ENCODE peak calls at places on chromosomes 5 and 9, in seven cellular contexts. Y is tibial nerve, D is AG09319, I is WTC11, A is left ventricle myocardium inferior, K is BJ, J is lower leg skin. Z is an unnamed sample.

GRCh38 chr5:6717247-6717646 is 4.0 kb downstream of the TENT4A start:
- DNase-seq in D (no peak), Y (no peak), J (no peak), A (no peak), I (no peak), K (no peak), Z (peak)

GRCh38 chr5:172945151-172945550 is 14.1 kb upstream of the RPL26L1 start:
- DNase-seq in J (no peak), Y (no peak), K (no peak), A (no peak), D (no peak), I (no peak), Z (no peak)

GRCh38 chr5:1633605-1634336 is 110.0 kb upstream of the LPCAT1 start:
- DNase-seq in A (peak), Y (peak), I (peak), K (no peak), D (peak), J (peak), Z (peak)

GRCh38 chr5:33432656-33433055 is 8.1 kb upstream of the TARS1 start:
- DNase-seq in I (no peak), D (no peak), A (no peak), J (no peak), Y (no peak), K (no peak), Z (no peak)

GRCh38 chr5:95822038-95822407 is 503 bp downstream of the GLRX start:
- DNase-seq in I (peak), Y (peak), K (no peak), D (no peak), J (no peak), A (peak), Z (peak)

GRCh38 chr9:81519816-81520215 is 169.5 kb downstream of the TLE1 start:
- DNase-seq in I (no peak), Y (no peak), A (no peak), J (no peak), K (no peak), D (no peak), Z (no peak)

GRCh38 chr5:26791433-26791832 is 247.0 kb downstream of the CDH9 start:
- DNase-seq in K (no peak), Y (no peak), I (no peak), D (no peak), A (no peak), J (no peak), Z (no peak)

GRCh38 chr5:175597718-175598117 is 60.2 kb upstream of the HRH2 start:
- DNase-seq in A (no peak), I (no peak), K (no peak), Y (no peak), D (no peak), J (no peak), Z (no peak)

GRCh38 chr9:129802833-129803678 is at the start of gene TOR1B:
- DNase-seq in J (peak), Y (peak), D (peak), A (peak), K (peak), I (peak), Z (peak)

GRCh38 chr5:76953551-76954382 is 922 bp downstream of the CRHBP start:
- DNase-seq in K (no peak), Y (no peak), A (no peak), J (no peak), D (no peak), I (peak), Z (peak)

GRCh38 chr5:147407094-147407681 is 102.7 kb downstream of the DPYSL3 start:
- DNase-seq in K (no peak), I (no peak), J (no peak), A (no peak), Y (no peak), D (no peak), Z (no peak)

GRCh38 chr5:68554566-68555279 is 339.2 kb downstream of the PIK3R1 start:
- DNase-seq in A (peak), J (peak), I (no peak), D (peak), Y (no peak), K (peak), Z (peak)

GRCh38 chr5:61352612-61353156 is 20.6 kb downstream of the ZSWIM6 start:
- DNase-seq in K (no peak), D (no peak), Y (no peak), A (no peak), J (no peak), I (no peak), Z (no peak)

GRCh38 chr5:31614147-31615030 is 24.5 kb upstream of the PDZD2 start:
- DNase-seq in Y (no peak), D (no peak), I (no peak), J (no peak), K (no peak), A (no peak), Z (no peak)

GRCh38 chr9:135961277-135961705 is at the start of gene UBAC1:
- DNase-seq in D (peak), I (peak), Y (peak), A (peak), K (peak), J (peak), Z (peak)

GRCh38 chr5:66285343-66285942 is 141.3 kb downstream of the SREK1 start:
- DNase-seq in I (no peak), D (no peak), A (no peak), Y (no peak), J (no peak), K (no peak), Z (no peak)

GRCh38 chr9:36823934-36824333 is 210.1 kb downstream of the PAX5 start:
- DNase-seq in I (no peak), K (no peak), D (no peak), A (no peak), J (no peak), Y (no peak), Z (no peak)

DNA sequence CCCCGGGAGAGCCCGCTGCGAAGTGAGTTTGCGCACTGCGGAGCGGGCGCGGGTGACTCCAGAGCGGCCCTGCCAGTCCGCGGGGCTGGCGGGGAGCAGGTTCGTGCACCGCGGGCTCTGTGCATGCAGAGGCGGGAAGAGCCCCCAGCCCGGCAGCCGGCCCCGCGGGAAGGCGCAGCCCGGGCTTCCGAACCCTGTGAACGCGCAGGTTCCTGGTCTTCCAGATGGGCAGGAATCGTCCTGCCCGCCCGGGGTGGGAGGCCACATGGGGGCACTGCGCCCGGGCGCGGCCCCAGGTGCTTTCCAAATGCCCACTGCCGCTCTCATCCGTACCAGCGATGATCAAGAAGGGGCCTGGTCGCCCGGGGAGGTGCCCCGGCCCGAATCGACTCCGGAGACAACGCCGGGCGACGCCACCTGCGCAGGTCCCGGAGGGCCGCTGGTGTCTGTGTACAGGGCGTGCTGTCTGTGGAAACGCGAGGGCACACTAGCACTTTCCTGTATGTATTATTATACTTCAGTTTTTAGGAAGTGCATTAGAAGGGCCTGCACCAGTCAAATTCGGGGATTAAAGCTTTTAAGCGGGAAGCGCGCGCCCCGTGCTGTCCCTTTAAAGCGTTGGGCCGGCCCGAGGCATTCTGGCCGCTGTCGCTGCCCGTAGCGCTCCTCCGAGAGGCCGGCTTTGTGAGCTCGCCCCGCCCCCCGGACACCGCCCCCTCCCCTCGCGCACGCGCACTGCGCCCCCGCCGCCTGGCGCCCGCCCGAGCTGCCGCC is at the start of gene WDR5:
- DNase-seq in A (peak), J (peak), Y (peak), D (peak), K (no peak), I (peak), Z (peak)
- TF ChIP-seq CTCF in A (peak), J (no peak), Y (no peak), D (peak), K (peak), I (no peak), Z (peak)

GRCh38 chr5:141680178-141680577 is 1.9 kb downstream of the ARAP3 start:
- DNase-seq in Y (no peak), A (no peak), I (no peak), J (no peak), K (no peak), D (no peak), Z (no peak)

GRCh38 chr5:141681295-141681694 is 735 bp downstream of the ARAP3 start:
- DNase-seq in A (no peak), Y (no peak), I (no peak), K (no peak), D (no peak), J (no peak), Z (no peak)

GRCh38 chr5:141674747-141675146 is 7.3 kb downstream of the ARAP3 start:
- DNase-seq in K (no peak), Y (no peak), A (no peak), D (no peak), J (no peak), I (peak), Z (no peak)

GRCh38 chr5:141680751-141681201 is 1.3 kb downstream of the ARAP3 start:
- DNase-seq in D (no peak), J (no peak), I (peak), A (peak), Y (no peak), K (no peak), Z (peak)

DNA sequence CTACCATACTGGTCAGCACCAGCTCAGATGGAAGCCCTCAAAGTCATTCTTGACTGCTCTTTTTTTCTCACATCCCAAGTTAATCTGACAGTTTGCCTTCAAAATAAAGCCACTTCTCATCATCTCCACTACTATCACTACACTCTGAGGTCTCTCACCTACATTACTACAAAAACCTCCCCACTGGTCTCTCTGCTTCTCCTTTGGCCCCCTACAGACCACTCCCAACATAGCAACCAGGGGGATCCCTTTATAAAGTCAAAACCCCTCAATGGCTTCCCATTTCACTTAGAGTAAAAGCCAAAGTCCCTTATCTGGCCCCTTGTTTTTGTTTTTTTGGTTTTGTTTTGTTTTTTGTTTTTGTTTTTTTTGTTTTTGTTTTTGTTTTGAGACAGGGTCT is 4.6 kb downstream of the ARAP3 start:
- DNase-seq in D (no peak), I (peak), J (no peak), Y (no peak), K (no peak), A (no peak), Z (no peak)
- TF ChIP-seq CTCF in D (no peak), I (peak), J (no peak), Y (no peak), K (peak), A (no peak), Z (no peak)

GRCh38 chr5:162603399-162603798 is 535.8 kb downstream of the GABRG2 start:
- DNase-seq in A (no peak), D (no peak), K (no peak), I (no peak), J (no peak), Y (no peak), Z (no peak)

DNA sequence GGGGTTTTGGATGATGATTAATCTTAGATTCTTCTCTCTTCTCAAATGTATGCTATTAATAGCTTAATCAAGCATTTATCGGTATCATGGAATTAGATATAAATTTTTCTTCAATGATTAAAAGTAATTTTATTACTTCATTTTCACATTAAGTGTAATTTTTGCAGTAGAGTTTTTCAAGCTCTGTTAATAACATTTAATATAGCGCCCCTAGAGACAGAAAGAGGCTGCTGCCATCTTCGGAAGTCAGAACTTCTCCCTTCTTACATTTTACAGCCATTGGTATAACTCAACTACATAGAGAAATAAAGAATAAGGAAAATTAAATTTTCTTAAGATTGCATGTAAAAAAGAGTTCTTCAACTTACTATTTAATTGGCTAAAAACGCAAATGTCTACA is 540.3 kb downstream of the GABRG2 start:
- DNase-seq in K (no peak), D (no peak), J (no peak), I (no peak), Y (no peak), A (no peak), Z (no peak)
- TF ChIP-seq CTCF in K (no peak), D (no peak), J (no peak), I (no peak), Y (no peak), A (no peak), Z (no peak)

GRCh38 chr9:27150758-27151431 is 41.9 kb downstream of the TEK start:
- DNase-seq in D (no peak), Y (no peak), K (no peak), A (no peak), I (no peak), J (no peak), Z (no peak)
- TF ChIP-seq CTCF in D (no peak), Y (no peak), K (no peak), A (no peak), I (no peak), J (no peak), Z (no peak)

Z was measured in heart right ventricle.